ENCODE peak calls at places on chromosomes 7 and 10, in nine cellular contexts. One of them, this sample, is unnamed.

GRCh38 chr7:1961776-1962276 is 270.9 kb downstream of the MAD1L1 start:
- DNase-seq in stimulated activated CD8-positive, alpha-beta memory T cell treated with anti-CD3 and anti-CD28 coated beads, Interleukin-2, amount 100 ng/mL, for 48 hours: no peak
- DNase-seq in posterior cingulate gyrus: no peak
- DNase-seq in frontal cortex: no peak
- DNase-seq in kidney tubule cell: peak; percentile 74
- DNase-seq in cardiac fibroblast: peak; percentile 55
- DNase-seq in neural crest cell: no peak
- DNase-seq in type B pancreatic cell: no peak
- DNase-seq in CD4-positive, alpha-beta T cell: peak; percentile 30
- DNase-seq in this sample: peak; percentile 85

GRCh38 chr7:36658603-36659516 is 65.4 kb downstream of the AOAH start:
- DNase-seq in cardiac fibroblast: peak; percentile 77
- DNase-seq in frontal cortex: no peak
- DNase-seq in type B pancreatic cell: no peak
- DNase-seq in posterior cingulate gyrus: no peak
- DNase-seq in neural crest cell: peak; percentile 18
- DNase-seq in CD4-positive, alpha-beta T cell: no peak
- DNase-seq in stimulated activated CD8-positive, alpha-beta memory T cell treated with anti-CD3 and anti-CD28 coated beads, Interleukin-2, amount 100 ng/mL, for 48 hours: no peak
- DNase-seq in kidney tubule cell: peak; percentile 98
- DNase-seq in this sample: peak; percentile 98

GRCh38 chr7:114368492-114368891 is 46.1 kb upstream of the FOXP2 start:
- DNase-seq in stimulated activated CD8-positive, alpha-beta memory T cell treated with anti-CD3 and anti-CD28 coated beads, Interleukin-2, amount 100 ng/mL, for 48 hours: no peak
- DNase-seq in neural crest cell: no peak
- DNase-seq in cardiac fibroblast: no peak
- DNase-seq in frontal cortex: no peak
- DNase-seq in kidney tubule cell: no peak
- DNase-seq in type B pancreatic cell: no peak
- DNase-seq in posterior cingulate gyrus: no peak
- DNase-seq in CD4-positive, alpha-beta T cell: no peak
- DNase-seq in this sample: no peak

GRCh38 chr10:33537066-33537465 is 202.6 kb upstream of the NRP1 start:
- DNase-seq in stimulated activated CD8-positive, alpha-beta memory T cell treated with anti-CD3 and anti-CD28 coated beads, Interleukin-2, amount 100 ng/mL, for 48 hours: no peak
- DNase-seq in posterior cingulate gyrus: no peak
- DNase-seq in neural crest cell: no peak
- DNase-seq in kidney tubule cell: no peak
- DNase-seq in CD4-positive, alpha-beta T cell: no peak
- DNase-seq in type B pancreatic cell: no peak
- DNase-seq in cardiac fibroblast: peak; percentile 5
- DNase-seq in frontal cortex: no peak
- DNase-seq in this sample: no peak

GRCh38 chr10:113550365-113550764 is 2.5 kb upstream of the HABP2 start:
- DNase-seq in CD4-positive, alpha-beta T cell: no peak
- DNase-seq in kidney tubule cell: peak; percentile 92
- DNase-seq in posterior cingulate gyrus: no peak
- DNase-seq in type B pancreatic cell: no peak
- DNase-seq in neural crest cell: no peak
- DNase-seq in frontal cortex: no peak
- DNase-seq in cardiac fibroblast: peak; percentile 25
- DNase-seq in stimulated activated CD8-positive, alpha-beta memory T cell treated with anti-CD3 and anti-CD28 coated beads, Interleukin-2, amount 100 ng/mL, for 48 hours: no peak
- DNase-seq in this sample: peak; percentile 90

GRCh38 chr10:1126461-1126860 is 70.3 kb downstream of the WDR37 start:
- DNase-seq in stimulated activated CD8-positive, alpha-beta memory T cell treated with anti-CD3 and anti-CD28 coated beads, Interleukin-2, amount 100 ng/mL, for 48 hours: no peak
- DNase-seq in frontal cortex: no peak
- DNase-seq in type B pancreatic cell: no peak
- DNase-seq in cardiac fibroblast: no peak
- DNase-seq in neural crest cell: no peak
- DNase-seq in CD4-positive, alpha-beta T cell: no peak
- DNase-seq in posterior cingulate gyrus: no peak
- DNase-seq in kidney tubule cell: no peak
- DNase-seq in this sample: no peak

GRCh38 chr10:63843107-63843506 is 321.9 kb downstream of the REEP3 start:
- DNase-seq in posterior cingulate gyrus: no peak
- DNase-seq in frontal cortex: no peak
- DNase-seq in stimulated activated CD8-positive, alpha-beta memory T cell treated with anti-CD3 and anti-CD28 coated beads, Interleukin-2, amount 100 ng/mL, for 48 hours: no peak
- DNase-seq in kidney tubule cell: no peak
- DNase-seq in CD4-positive, alpha-beta T cell: no peak
- DNase-seq in type B pancreatic cell: no peak
- DNase-seq in cardiac fibroblast: no peak
- DNase-seq in neural crest cell: no peak
- DNase-seq in this sample: no peak

GRCh38 chr7:97024209-97025129 is at the start of gene DLX5:
- DNase-seq in frontal cortex: no peak
- DNase-seq in posterior cingulate gyrus: no peak
- DNase-seq in kidney tubule cell: peak; percentile 33
- DNase-seq in neural crest cell: peak; percentile 15
- DNase-seq in cardiac fibroblast: no peak
- DNase-seq in type B pancreatic cell: no peak
- DNase-seq in CD4-positive, alpha-beta T cell: no peak
- DNase-seq in stimulated activated CD8-positive, alpha-beta memory T cell treated with anti-CD3 and anti-CD28 coated beads, Interleukin-2, amount 100 ng/mL, for 48 hours: no peak
- DNase-seq in this sample: no peak

GRCh38 chr7:87146740-87147386 is 5.4 kb upstream of the DMTF1 start:
- DNase-seq in stimulated activated CD8-positive, alpha-beta memory T cell treated with anti-CD3 and anti-CD28 coated beads, Interleukin-2, amount 100 ng/mL, for 48 hours: no peak
- DNase-seq in neural crest cell: no peak
- DNase-seq in CD4-positive, alpha-beta T cell: no peak
- DNase-seq in frontal cortex: no peak
- DNase-seq in posterior cingulate gyrus: no peak
- DNase-seq in type B pancreatic cell: no peak
- DNase-seq in cardiac fibroblast: no peak
- DNase-seq in kidney tubule cell: peak; percentile 12
- DNase-seq in this sample: no peak

GRCh38 chr7:47950714-47951113 is 2.4 kb upstream of the PKD1L1 start:
- DNase-seq in type B pancreatic cell: peak; percentile 68
- DNase-seq in CD4-positive, alpha-beta T cell: no peak
- DNase-seq in neural crest cell: no peak
- DNase-seq in stimulated activated CD8-positive, alpha-beta memory T cell treated with anti-CD3 and anti-CD28 coated beads, Interleukin-2, amount 100 ng/mL, for 48 hours: no peak
- DNase-seq in cardiac fibroblast: peak; percentile 51
- DNase-seq in frontal cortex: no peak
- DNase-seq in posterior cingulate gyrus: no peak
- DNase-seq in kidney tubule cell: no peak
- DNase-seq in this sample: no peak

GRCh38 chr10:67550042-67550441 is 146.0 kb downstream of the CTNNA3 start:
- DNase-seq in stimulated activated CD8-positive, alpha-beta memory T cell treated with anti-CD3 and anti-CD28 coated beads, Interleukin-2, amount 100 ng/mL, for 48 hours: no peak
- DNase-seq in cardiac fibroblast: no peak
- DNase-seq in kidney tubule cell: no peak
- DNase-seq in type B pancreatic cell: no peak
- DNase-seq in frontal cortex: no peak
- DNase-seq in CD4-positive, alpha-beta T cell: no peak
- DNase-seq in neural crest cell: no peak
- DNase-seq in posterior cingulate gyrus: no peak
- DNase-seq in this sample: no peak

GRCh38 chr10:86961481-86962091 is 3.2 kb downstream of the SNCG start:
- DNase-seq in frontal cortex: no peak
- DNase-seq in neural crest cell: no peak
- DNase-seq in stimulated activated CD8-positive, alpha-beta memory T cell treated with anti-CD3 and anti-CD28 coated beads, Interleukin-2, amount 100 ng/mL, for 48 hours: no peak
- DNase-seq in type B pancreatic cell: no peak
- DNase-seq in CD4-positive, alpha-beta T cell: no peak
- DNase-seq in cardiac fibroblast: no peak
- DNase-seq in posterior cingulate gyrus: no peak
- DNase-seq in kidney tubule cell: peak; percentile 83
- DNase-seq in this sample: peak; percentile 60

GRCh38 chr10:29955308-29955935 is 104.0 kb downstream of the JCAD start:
- DNase-seq in kidney tubule cell: peak; percentile 68
- DNase-seq in frontal cortex: no peak
- DNase-seq in CD4-positive, alpha-beta T cell: no peak
- DNase-seq in posterior cingulate gyrus: no peak
- DNase-seq in neural crest cell: no peak
- DNase-seq in cardiac fibroblast: peak; percentile 33
- DNase-seq in stimulated activated CD8-positive, alpha-beta memory T cell treated with anti-CD3 and anti-CD28 coated beads, Interleukin-2, amount 100 ng/mL, for 48 hours: no peak
- DNase-seq in type B pancreatic cell: no peak
- DNase-seq in this sample: peak; percentile 79

GRCh38 chr7:8212638-8213037 is 49.3 kb downstream of the ICA1 start:
- DNase-seq in cardiac fibroblast: no peak
- DNase-seq in CD4-positive, alpha-beta T cell: no peak
- DNase-seq in frontal cortex: no peak
- DNase-seq in type B pancreatic cell: no peak
- DNase-seq in kidney tubule cell: no peak
- DNase-seq in posterior cingulate gyrus: no peak
- DNase-seq in neural crest cell: no peak
- DNase-seq in stimulated activated CD8-positive, alpha-beta memory T cell treated with anti-CD3 and anti-CD28 coated beads, Interleukin-2, amount 100 ng/mL, for 48 hours: no peak
- DNase-seq in this sample: no peak

GRCh38 chr10:126479280-126479679 is 91.0 kb upstream of the ADAM12 start:
- DNase-seq in type B pancreatic cell: no peak
- DNase-seq in neural crest cell: no peak
- DNase-seq in kidney tubule cell: no peak
- DNase-seq in cardiac fibroblast: no peak
- DNase-seq in stimulated activated CD8-positive, alpha-beta memory T cell treated with anti-CD3 and anti-CD28 coated beads, Interleukin-2, amount 100 ng/mL, for 48 hours: no peak
- DNase-seq in posterior cingulate gyrus: no peak
- DNase-seq in frontal cortex: no peak
- DNase-seq in CD4-positive, alpha-beta T cell: no peak
- DNase-seq in this sample: no peak

GRCh38 chr10:28241766-28242399 is 61.0 kb downstream of the MPP7 start:
- DNase-seq in cardiac fibroblast: peak; percentile 67
- DNase-seq in type B pancreatic cell: no peak
- DNase-seq in posterior cingulate gyrus: no peak
- DNase-seq in neural crest cell: peak; percentile 56
- DNase-seq in stimulated activated CD8-positive, alpha-beta memory T cell treated with anti-CD3 and anti-CD28 coated beads, Interleukin-2, amount 100 ng/mL, for 48 hours: no peak
- DNase-seq in CD4-positive, alpha-beta T cell: peak; percentile 15
- DNase-seq in frontal cortex: peak; percentile 6
- DNase-seq in kidney tubule cell: peak; percentile 63
- DNase-seq in this sample: peak; percentile 29

GRCh38 chr7:116715087-116715486 is 43.1 kb downstream of the MET start:
- DNase-seq in neural crest cell: no peak
- DNase-seq in posterior cingulate gyrus: no peak
- DNase-seq in stimulated activated CD8-positive, alpha-beta memory T cell treated with anti-CD3 and anti-CD28 coated beads, Interleukin-2, amount 100 ng/mL, for 48 hours: no peak
- DNase-seq in CD4-positive, alpha-beta T cell: no peak
- DNase-seq in kidney tubule cell: no peak
- DNase-seq in cardiac fibroblast: no peak
- DNase-seq in type B pancreatic cell: no peak
- DNase-seq in frontal cortex: no peak
- DNase-seq in this sample: no peak

GRCh38 chr7:122219253-122219865 is 75.3 kb upstream of the AASS start:
- DNase-seq in frontal cortex: no peak
- DNase-seq in neural crest cell: peak; percentile 23
- DNase-seq in kidney tubule cell: peak; percentile 32
- DNase-seq in CD4-positive, alpha-beta T cell: no peak
- DNase-seq in stimulated activated CD8-positive, alpha-beta memory T cell treated with anti-CD3 and anti-CD28 coated beads, Interleukin-2, amount 100 ng/mL, for 48 hours: no peak
- DNase-seq in type B pancreatic cell: no peak
- DNase-seq in posterior cingulate gyrus: no peak
- DNase-seq in cardiac fibroblast: peak; percentile 39
- DNase-seq in this sample: peak; percentile 22

GRCh38 chr10:105727131-105727530 is 1086.0 kb downstream of the SORCS3 start:
- DNase-seq in posterior cingulate gyrus: no peak
- DNase-seq in stimulated activated CD8-positive, alpha-beta memory T cell treated with anti-CD3 and anti-CD28 coated beads, Interleukin-2, amount 100 ng/mL, for 48 hours: no peak
- DNase-seq in CD4-positive, alpha-beta T cell: no peak
- DNase-seq in neural crest cell: no peak
- DNase-seq in type B pancreatic cell: no peak
- DNase-seq in kidney tubule cell: no peak
- DNase-seq in cardiac fibroblast: no peak
- DNase-seq in frontal cortex: no peak
- DNase-seq in this sample: no peak

GRCh38 chr7:897771-898376 is 21.5 kb downstream of the GET4 start:
- DNase-seq in stimulated activated CD8-positive, alpha-beta memory T cell treated with anti-CD3 and anti-CD28 coated beads, Interleukin-2, amount 100 ng/mL, for 48 hours: no peak
- DNase-seq in posterior cingulate gyrus: no peak
- DNase-seq in kidney tubule cell: peak; percentile 66
- DNase-seq in CD4-positive, alpha-beta T cell: no peak
- DNase-seq in neural crest cell: no peak
- DNase-seq in frontal cortex: no peak
- DNase-seq in type B pancreatic cell: no peak
- DNase-seq in cardiac fibroblast: peak; percentile 19
- DNase-seq in this sample: no peak

GRCh38 chr7:28062197-28062988 is 118.2 kb downstream of the JAZF1 start:
- DNase-seq in cardiac fibroblast: peak; percentile 75
- DNase-seq in kidney tubule cell: peak; percentile 66
- DNase-seq in stimulated activated CD8-positive, alpha-beta memory T cell treated with anti-CD3 and anti-CD28 coated beads, Interleukin-2, amount 100 ng/mL, for 48 hours: peak; percentile 42
- DNase-seq in frontal cortex: no peak
- DNase-seq in type B pancreatic cell: no peak
- DNase-seq in posterior cingulate gyrus: no peak
- DNase-seq in CD4-positive, alpha-beta T cell: no peak
- DNase-seq in neural crest cell: peak; percentile 61
- DNase-seq in this sample: peak; percentile 46

GRCh38 chr10:101066146-101066889 is 4.5 kb downstream of the KAZALD1 start:
- DNase-seq in posterior cingulate gyrus: peak; percentile 49
- DNase-seq in frontal cortex: no peak
- DNase-seq in cardiac fibroblast: peak; percentile 70
- DNase-seq in kidney tubule cell: peak; percentile 76
- DNase-seq in CD4-positive, alpha-beta T cell: peak; percentile 33
- DNase-seq in type B pancreatic cell: no peak
- DNase-seq in stimulated activated CD8-positive, alpha-beta memory T cell treated with anti-CD3 and anti-CD28 coated beads, Interleukin-2, amount 100 ng/mL, for 48 hours: no peak
- DNase-seq in neural crest cell: no peak
- DNase-seq in this sample: peak; percentile 78

GRCh38 chr10:4677296-4678021 is 148.5 kb upstream of the AKR1E2 start:
- DNase-seq in stimulated activated CD8-positive, alpha-beta memory T cell treated with anti-CD3 and anti-CD28 coated beads, Interleukin-2, amount 100 ng/mL, for 48 hours: no peak
- DNase-seq in frontal cortex: no peak
- DNase-seq in posterior cingulate gyrus: no peak
- DNase-seq in type B pancreatic cell: no peak
- DNase-seq in cardiac fibroblast: peak; percentile 93
- DNase-seq in kidney tubule cell: peak; percentile 51
- DNase-seq in neural crest cell: no peak
- DNase-seq in CD4-positive, alpha-beta T cell: no peak
- DNase-seq in this sample: no peak

GRCh38 chr10:113047605-113047962 is 97.5 kb downstream of the TCF7L2 start:
- DNase-seq in CD4-positive, alpha-beta T cell: no peak
- DNase-seq in frontal cortex: no peak
- DNase-seq in stimulated activated CD8-positive, alpha-beta memory T cell treated with anti-CD3 and anti-CD28 coated beads, Interleukin-2, amount 100 ng/mL, for 48 hours: no peak
- DNase-seq in neural crest cell: no peak
- DNase-seq in cardiac fibroblast: peak; percentile 94
- DNase-seq in posterior cingulate gyrus: no peak
- DNase-seq in type B pancreatic cell: no peak
- DNase-seq in kidney tubule cell: no peak
- DNase-seq in this sample: no peak

GRCh38 chr10:114495303-114495702 is 91.0 kb upstream of the AFAP1L2 start:
- DNase-seq in frontal cortex: no peak
- DNase-seq in type B pancreatic cell: no peak
- DNase-seq in cardiac fibroblast: no peak
- DNase-seq in kidney tubule cell: no peak
- DNase-seq in neural crest cell: no peak
- DNase-seq in CD4-positive, alpha-beta T cell: no peak
- DNase-seq in posterior cingulate gyrus: no peak
- DNase-seq in stimulated activated CD8-positive, alpha-beta memory T cell treated with anti-CD3 and anti-CD28 coated beads, Interleukin-2, amount 100 ng/mL, for 48 hours: no peak
- DNase-seq in this sample: no peak

GRCh38 chr7:82677064-82677463 is 233.5 kb upstream of the CACNA2D1 start:
- DNase-seq in cardiac fibroblast: no peak
- DNase-seq in frontal cortex: no peak
- DNase-seq in type B pancreatic cell: no peak
- DNase-seq in posterior cingulate gyrus: no peak
- DNase-seq in kidney tubule cell: no peak
- DNase-seq in neural crest cell: no peak
- DNase-seq in stimulated activated CD8-positive, alpha-beta memory T cell treated with anti-CD3 and anti-CD28 coated beads, Interleukin-2, amount 100 ng/mL, for 48 hours: no peak
- DNase-seq in CD4-positive, alpha-beta T cell: no peak
- DNase-seq in this sample: no peak

GRCh38 chr10:5873515-5873995 is 16.1 kb downstream of the ANKRD16 start:
- DNase-seq in stimulated activated CD8-positive, alpha-beta memory T cell treated with anti-CD3 and anti-CD28 coated beads, Interleukin-2, amount 100 ng/mL, for 48 hours: peak; percentile 29
- DNase-seq in cardiac fibroblast: peak; percentile 83
- DNase-seq in kidney tubule cell: peak; percentile 71
- DNase-seq in type B pancreatic cell: no peak
- DNase-seq in CD4-positive, alpha-beta T cell: peak; percentile 42
- DNase-seq in posterior cingulate gyrus: no peak
- DNase-seq in neural crest cell: peak; percentile 65
- DNase-seq in frontal cortex: peak; percentile 60
- DNase-seq in this sample: peak; percentile 58

GRCh38 chr10:29257106-29257783 is 31.6 kb upstream of the LYZL1 start:
- DNase-seq in cardiac fibroblast: peak; percentile 96
- DNase-seq in frontal cortex: no peak
- DNase-seq in type B pancreatic cell: no peak
- DNase-seq in neural crest cell: no peak
- DNase-seq in kidney tubule cell: peak; percentile 5
- DNase-seq in stimulated activated CD8-positive, alpha-beta memory T cell treated with anti-CD3 and anti-CD28 coated beads, Interleukin-2, amount 100 ng/mL, for 48 hours: no peak
- DNase-seq in CD4-positive, alpha-beta T cell: no peak
- DNase-seq in posterior cingulate gyrus: no peak
- DNase-seq in this sample: peak; percentile 86

GRCh38 chr10:14602807-14603538 is 171.7 kb downstream of the FAM107B start:
- DNase-seq in posterior cingulate gyrus: no peak
- DNase-seq in kidney tubule cell: peak; percentile 37
- DNase-seq in CD4-positive, alpha-beta T cell: no peak
- DNase-seq in neural crest cell: no peak
- DNase-seq in frontal cortex: no peak
- DNase-seq in stimulated activated CD8-positive, alpha-beta memory T cell treated with anti-CD3 and anti-CD28 coated beads, Interleukin-2, amount 100 ng/mL, for 48 hours: no peak
- DNase-seq in cardiac fibroblast: no peak
- DNase-seq in type B pancreatic cell: no peak
- DNase-seq in this sample: no peak

GRCh38 chr10:23442936-23443335 is 4.1 kb downstream of the OTUD1 start:
- DNase-seq in type B pancreatic cell: no peak
- DNase-seq in kidney tubule cell: peak; percentile 59
- DNase-seq in posterior cingulate gyrus: no peak
- DNase-seq in cardiac fibroblast: peak; percentile 17
- DNase-seq in frontal cortex: no peak
- DNase-seq in stimulated activated CD8-positive, alpha-beta memory T cell treated with anti-CD3 and anti-CD28 coated beads, Interleukin-2, amount 100 ng/mL, for 48 hours: no peak
- DNase-seq in CD4-positive, alpha-beta T cell: no peak
- DNase-seq in neural crest cell: no peak
- DNase-seq in this sample: peak; percentile 40

This sample was measured in RCC 7860.